ENCODE peak calls at places on chromosome X, in four cellular contexts. One of them, this sample, is unnamed.
A peak's percentile ranks its signal among the peaks of the same experiment; 100 is the strongest.

GRCh38 chrX:46444011-46444410 is 101.2 kb downstream of the ZNF674 start:
- DNase-seq in spleen: no peak
- DNase-seq in mucosa of descending colon: no peak
- DNase-seq in choroid plexus epithelial cell: peak; percentile 87
- DNase-seq in this sample: no peak

GRCh38 chrX:1476682-1477081 is 24.0 kb upstream of the ASMTL start:
- DNase-seq in spleen: peak; percentile 18
- DNase-seq in mucosa of descending colon: no peak
- DNase-seq in choroid plexus epithelial cell: no peak
- DNase-seq in this sample: no peak

GRCh38 chrX:137051978-137052640 is 18.3 kb upstream of the GPR101 start:
- DNase-seq in spleen: peak; percentile 91
- DNase-seq in mucosa of descending colon: peak; percentile 74
- DNase-seq in choroid plexus epithelial cell: peak; percentile 48
- DNase-seq in this sample: peak; percentile 37

GRCh38 chrX:23341452-23341851 is 6.8 kb downstream of the PTCHD1 start:
- DNase-seq in spleen: no peak
- DNase-seq in mucosa of descending colon: no peak
- DNase-seq in choroid plexus epithelial cell: peak; percentile 26
- DNase-seq in this sample: no peak

GRCh38 chrX:19824603-19825002 is 62.8 kb downstream of the SH3KBP1 start:
- DNase-seq in spleen: no peak
- DNase-seq in mucosa of descending colon: no peak
- DNase-seq in choroid plexus epithelial cell: peak; percentile 53
- DNase-seq in this sample: no peak

GRCh38 chrX:124488412-124489161 is 142.2 kb downstream of the SH2D1A start:
- DNase-seq in spleen: no peak
- DNase-seq in mucosa of descending colon: no peak
- DNase-seq in choroid plexus epithelial cell: no peak
- DNase-seq in this sample: no peak

GRCh38 chrX:10513974-10514373 is 106.4 kb downstream of the MID1 start:
- DNase-seq in spleen: no peak
- DNase-seq in mucosa of descending colon: no peak
- DNase-seq in choroid plexus epithelial cell: no peak
- DNase-seq in this sample: no peak

GRCh38 chrX:150813922-150814321 is 84.5 kb downstream of the CD99L2 start:
- DNase-seq in spleen: no peak
- DNase-seq in mucosa of descending colon: no peak
- DNase-seq in choroid plexus epithelial cell: peak; percentile 5
- DNase-seq in this sample: no peak

GRCh38 chrX:53684415-53685192 is 1.9 kb downstream of the HUWE1 start:
- DNase-seq in spleen: peak; percentile 95
- DNase-seq in mucosa of descending colon: no peak
- DNase-seq in choroid plexus epithelial cell: no peak
- DNase-seq in this sample: no peak

GRCh38 chrX:100964362-100964761 is 5.1 kb upstream of the ARL13A start:
- DNase-seq in spleen: no peak
- DNase-seq in mucosa of descending colon: no peak
- DNase-seq in choroid plexus epithelial cell: no peak
- DNase-seq in this sample: no peak

GRCh38 chrX:81414630-81415029 is 212.7 kb downstream of the SH3BGRL start:
- DNase-seq in spleen: no peak
- DNase-seq in mucosa of descending colon: no peak
- DNase-seq in choroid plexus epithelial cell: peak; percentile 1
- DNase-seq in this sample: no peak

GRCh38 chrX:72294497-72294896 is 11.2 kb downstream of the CITED1 start:
- DNase-seq in spleen: no peak
- DNase-seq in mucosa of descending colon: no peak
- DNase-seq in choroid plexus epithelial cell: no peak
- DNase-seq in this sample: no peak

GRCh38 chrX:40031861-40032422 is 65.8 kb downstream of the BCOR start:
- DNase-seq in spleen: no peak
- DNase-seq in mucosa of descending colon: no peak
- DNase-seq in choroid plexus epithelial cell: no peak
- DNase-seq in this sample: no peak

GRCh38 chrX:28639502-28639901 is 52.3 kb downstream of the IL1RAPL1 start:
- DNase-seq in spleen: no peak
- DNase-seq in mucosa of descending colon: no peak
- DNase-seq in choroid plexus epithelial cell: peak; percentile 37
- DNase-seq in this sample: no peak

GRCh38 chrX:128800138-128800537 is 723.2 kb downstream of the SMARCA1 start:
- DNase-seq in spleen: no peak
- DNase-seq in mucosa of descending colon: no peak
- DNase-seq in choroid plexus epithelial cell: peak; percentile 3
- DNase-seq in this sample: no peak

GRCh38 chrX:103413981-103414380 is 37.6 kb downstream of the BEX3 start:
- DNase-seq in spleen: no peak
- DNase-seq in mucosa of descending colon: no peak
- DNase-seq in choroid plexus epithelial cell: no peak
- DNase-seq in this sample: no peak

GRCh38 chrX:102085706-102086105 is 39.8 kb upstream of the TCEAL2 start:
- DNase-seq in spleen: no peak
- DNase-seq in mucosa of descending colon: no peak
- DNase-seq in choroid plexus epithelial cell: peak; percentile 1
- DNase-seq in this sample: no peak

GRCh38 chrX:54494970-54495813 is 842 bp downstream of the FGD1 start:
- DNase-seq in spleen: no peak
- DNase-seq in mucosa of descending colon: peak; percentile 32
- DNase-seq in choroid plexus epithelial cell: no peak
- DNase-seq in this sample: no peak

GRCh38 chrX:43958529-43958928 is 14.7 kb downstream of the NDP start:
- DNase-seq in spleen: no peak
- DNase-seq in mucosa of descending colon: no peak
- DNase-seq in choroid plexus epithelial cell: peak; percentile 87
- DNase-seq in this sample: no peak

GRCh38 chrX:131671714-131672113 is 127.8 kb downstream of the OR13H1 start:
- DNase-seq in spleen: no peak
- DNase-seq in mucosa of descending colon: no peak
- DNase-seq in choroid plexus epithelial cell: no peak
- DNase-seq in this sample: no peak

GRCh38 chrX:100413231-100413630 is 3.2 kb upstream of the PCDH19 start:
- DNase-seq in spleen: no peak
- DNase-seq in mucosa of descending colon: no peak
- DNase-seq in choroid plexus epithelial cell: peak; percentile 73
- DNase-seq in this sample: no peak

GRCh38 chrX:51420610-51421009 is 75.8 kb downstream of the NUDT11 start:
- DNase-seq in spleen: no peak
- DNase-seq in mucosa of descending colon: no peak
- DNase-seq in choroid plexus epithelial cell: peak; percentile 60
- DNase-seq in this sample: no peak
- TF ChIP-seq CTCF in spleen: peak; percentile 49
- TF ChIP-seq CTCF in mucosa of descending colon: no peak
- TF ChIP-seq CTCF in choroid plexus epithelial cell: peak; percentile 70
- TF ChIP-seq CTCF in this sample: peak; percentile 55

GRCh38 chrX:133840415-133840814 is 145.0 kb downstream of the GPC3 start:
- DNase-seq in spleen: no peak
- DNase-seq in mucosa of descending colon: no peak
- DNase-seq in choroid plexus epithelial cell: no peak
- DNase-seq in this sample: no peak

DNA sequence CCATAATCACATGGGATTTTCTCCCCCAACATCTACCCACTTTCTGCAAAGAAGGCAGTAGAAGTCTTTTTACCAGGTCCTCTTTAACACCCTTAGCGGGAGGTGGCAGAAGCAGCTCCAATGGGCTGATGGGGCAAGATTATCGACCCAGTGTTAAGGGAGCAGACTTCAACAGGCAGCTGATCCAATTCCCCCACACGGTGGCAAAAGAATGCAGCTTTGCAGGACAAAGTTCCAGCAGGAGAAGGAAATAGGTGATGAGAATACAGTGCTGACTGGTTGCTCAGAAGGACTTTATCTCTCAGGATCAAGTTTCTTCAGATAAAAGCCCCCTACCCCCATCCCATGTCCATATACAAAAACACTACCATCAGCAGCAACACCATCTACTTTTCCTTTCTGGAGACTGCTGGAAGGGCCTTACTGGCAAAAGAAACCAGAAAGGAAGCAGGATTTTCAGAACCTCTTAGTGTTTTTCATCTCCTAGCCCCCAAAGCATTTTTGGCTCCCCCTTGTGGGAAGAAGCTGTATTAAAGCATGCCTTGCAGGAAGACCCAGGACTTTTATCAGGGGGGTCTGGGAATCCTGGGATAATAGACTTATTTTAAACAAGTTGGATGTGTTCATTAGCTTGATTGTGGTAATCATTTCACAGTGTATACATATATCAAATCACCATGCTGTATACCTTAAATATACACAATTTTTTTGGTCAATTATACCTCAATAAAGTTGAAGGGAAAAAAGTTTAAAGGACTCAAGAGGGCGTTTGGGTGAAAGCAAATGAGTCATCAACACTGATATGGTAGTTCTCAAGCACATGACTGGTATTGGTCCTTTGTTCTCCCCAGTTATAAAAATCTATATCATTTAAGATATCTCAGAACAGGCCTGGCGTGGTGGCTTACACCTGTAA is 146.4 kb downstream of the GPC3 start:
- DNase-seq in spleen: no peak
- DNase-seq in mucosa of descending colon: no peak
- DNase-seq in choroid plexus epithelial cell: peak; percentile 60
- DNase-seq in this sample: peak; percentile 46
- TF ChIP-seq CTCF in spleen: peak; percentile 55
- TF ChIP-seq CTCF in mucosa of descending colon: no peak
- TF ChIP-seq CTCF in choroid plexus epithelial cell: peak; percentile 74
- TF ChIP-seq CTCF in this sample: peak; percentile 45

GRCh38 chrX:36859231-36859630 is 148.9 kb upstream of the FAM47C start:
- DNase-seq in spleen: no peak
- DNase-seq in mucosa of descending colon: no peak
- DNase-seq in choroid plexus epithelial cell: no peak
- DNase-seq in this sample: no peak

DNA sequence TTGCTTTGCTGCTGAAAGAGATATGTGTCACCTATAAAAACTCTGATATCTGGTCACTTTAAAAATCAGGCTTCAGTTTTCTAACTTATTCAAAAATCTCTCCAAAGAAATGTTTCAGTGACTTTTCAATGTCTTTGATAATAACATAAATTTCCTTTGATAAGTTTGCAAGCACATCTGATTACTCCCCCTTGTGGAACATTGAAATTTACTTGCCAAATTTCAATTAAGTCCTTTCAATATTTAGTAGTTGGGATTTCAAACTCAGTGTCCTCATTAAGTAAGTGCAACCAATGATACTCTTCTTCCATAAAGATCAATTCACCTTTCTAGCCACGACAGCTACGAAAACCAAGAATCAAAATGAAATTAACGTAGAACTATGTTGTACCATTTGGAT is 151.3 kb upstream of the FAM47C start:
- DNase-seq in spleen: no peak
- DNase-seq in mucosa of descending colon: no peak
- DNase-seq in choroid plexus epithelial cell: peak; percentile 31
- DNase-seq in this sample: no peak
- TF ChIP-seq CTCF in spleen: no peak
- TF ChIP-seq CTCF in mucosa of descending colon: no peak
- TF ChIP-seq CTCF in choroid plexus epithelial cell: peak; percentile 27
- TF ChIP-seq CTCF in this sample: no peak

GRCh38 chrX:8194216-8194615 is 23.1 kb upstream of the VCX2 start:
- DNase-seq in spleen: no peak
- DNase-seq in mucosa of descending colon: no peak
- DNase-seq in choroid plexus epithelial cell: no peak
- DNase-seq in this sample: no peak
- TF ChIP-seq CTCF in spleen: no peak
- TF ChIP-seq CTCF in mucosa of descending colon: no peak
- TF ChIP-seq CTCF in choroid plexus epithelial cell: no peak
- TF ChIP-seq CTCF in this sample: no peak

DNA sequence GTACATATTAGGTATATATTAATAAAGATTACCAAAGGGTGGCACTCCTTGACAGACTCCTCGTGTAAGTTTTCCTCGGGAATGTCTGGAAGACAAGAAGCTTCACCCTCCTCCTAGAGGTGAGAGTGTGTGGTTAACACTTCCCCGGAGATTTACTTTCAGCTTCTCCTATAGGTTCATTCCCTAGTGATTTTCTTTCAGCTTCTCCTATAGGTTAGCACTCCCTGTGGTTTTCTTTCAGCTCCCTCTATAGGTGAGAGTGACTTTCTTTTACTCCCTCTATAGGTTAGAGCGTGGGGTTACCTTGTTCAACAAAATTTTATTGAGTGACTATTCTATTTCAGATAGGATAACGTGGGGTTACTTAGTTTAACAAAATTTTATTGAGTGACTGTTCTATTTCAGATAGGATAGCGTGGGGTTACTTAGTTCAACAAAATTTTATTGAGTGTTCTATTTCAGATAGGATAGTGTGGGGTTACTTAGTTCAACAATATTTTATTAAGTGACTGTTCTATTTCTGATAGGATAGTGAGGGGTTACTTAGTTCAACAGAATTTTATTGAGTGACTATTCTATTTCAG is 106.0 kb upstream of the PLAC1 start:
- DNase-seq in spleen: no peak
- DNase-seq in mucosa of descending colon: no peak
- DNase-seq in choroid plexus epithelial cell: peak; percentile 60
- DNase-seq in this sample: no peak
- TF ChIP-seq CTCF in spleen: no peak
- TF ChIP-seq CTCF in mucosa of descending colon: no peak
- TF ChIP-seq CTCF in choroid plexus epithelial cell: peak; percentile 43
- TF ChIP-seq CTCF in this sample: no peak

GRCh38 chrX:129956765-129957164 is 25.7 kb upstream of the BCORL1 start:
- DNase-seq in spleen: no peak
- DNase-seq in mucosa of descending colon: no peak
- DNase-seq in choroid plexus epithelial cell: no peak
- DNase-seq in this sample: no peak
- TF ChIP-seq CTCF in spleen: no peak
- TF ChIP-seq CTCF in mucosa of descending colon: no peak
- TF ChIP-seq CTCF in choroid plexus epithelial cell: no peak
- TF ChIP-seq CTCF in this sample: no peak

GRCh38 chrX:129823115-129823514 is 20.6 kb downstream of the ZDHHC9 start:
- DNase-seq in spleen: no peak
- DNase-seq in mucosa of descending colon: no peak
- DNase-seq in choroid plexus epithelial cell: peak; percentile 66
- DNase-seq in this sample: peak; percentile 80

GRCh38 chrX:129825746-129826505 is 17.8 kb downstream of the ZDHHC9 start:
- DNase-seq in spleen: no peak
- DNase-seq in mucosa of descending colon: no peak
- DNase-seq in choroid plexus epithelial cell: no peak
- DNase-seq in this sample: peak; percentile 27

GRCh38 chrX:129824620-129825019 is 19.1 kb downstream of the ZDHHC9 start:
- DNase-seq in spleen: no peak
- DNase-seq in mucosa of descending colon: no peak
- DNase-seq in choroid plexus epithelial cell: no peak
- DNase-seq in this sample: no peak

DNA sequence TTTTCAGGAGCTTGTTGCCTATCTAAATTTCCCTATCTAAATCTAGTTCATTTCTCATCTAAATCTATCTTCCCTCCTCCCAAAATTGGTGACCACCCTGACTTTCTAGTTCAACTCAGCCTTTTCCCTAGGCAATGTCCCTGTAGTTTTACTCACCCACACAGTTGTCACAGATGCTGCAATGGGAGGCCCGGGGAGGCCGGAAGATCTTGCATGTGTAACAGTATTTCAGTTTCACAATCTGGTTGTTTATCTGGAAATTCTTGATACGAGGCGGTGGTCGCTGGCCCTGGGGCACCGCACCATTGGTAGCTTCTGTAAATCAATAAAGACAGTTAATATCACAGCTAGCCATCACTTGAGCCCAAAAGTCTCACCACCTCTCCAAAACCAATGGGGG is 20.2 kb downstream of the ZDHHC9 start:
- DNase-seq in spleen: no peak
- DNase-seq in mucosa of descending colon: no peak
- DNase-seq in choroid plexus epithelial cell: no peak
- DNase-seq in this sample: no peak
- TF ChIP-seq CTCF in spleen: no peak
- TF ChIP-seq CTCF in mucosa of descending colon: no peak
- TF ChIP-seq CTCF in choroid plexus epithelial cell: no peak
- TF ChIP-seq CTCF in this sample: no peak